ENCODE peak calls at places on chromosomes 5 and 9, in four cellular contexts. One of them, this sample, is unnamed.

GRCh38 chr5:132257131-132258101 is at the start of gene PDLIM4:
- DNase-seq in IMR-90: no peak
- DNase-seq in H1: peak
- DNase-seq in mesendoderm: peak
- DNase-seq in this sample: peak

GRCh38 chr9:4519604-4520003 is 29.3 kb downstream of the SLC1A1 start:
- DNase-seq in H1: no peak
- DNase-seq in IMR-90: no peak
- DNase-seq in mesendoderm: no peak
- DNase-seq in this sample: no peak

GRCh38 chr5:31587546-31587945 is 51.4 kb upstream of the PDZD2 start:
- DNase-seq in IMR-90: no peak
- DNase-seq in mesendoderm: no peak
- DNase-seq in H1: no peak
- DNase-seq in this sample: peak

GRCh38 chr5:36659406-36659805 is 53.0 kb downstream of the SLC1A3 start:
- DNase-seq in IMR-90: no peak
- DNase-seq in H1: no peak
- DNase-seq in mesendoderm: no peak
- DNase-seq in this sample: no peak

GRCh38 chr9:6944093-6944551 is 186.3 kb downstream of the KDM4C start:
- DNase-seq in IMR-90: peak
- DNase-seq in mesendoderm: no peak
- DNase-seq in H1: no peak
- DNase-seq in this sample: no peak

GRCh38 chr9:65410926-65411325 is 125.9 kb upstream of the FOXD4L5 start:
- DNase-seq in IMR-90: no peak
- DNase-seq in H1: no peak
- DNase-seq in mesendoderm: no peak
- DNase-seq in this sample: no peak

GRCh38 chr5:140202078-140202477 is 27.1 kb downstream of the CYSTM1 start:
- DNase-seq in mesendoderm: no peak
- DNase-seq in IMR-90: peak
- DNase-seq in H1: no peak
- DNase-seq in this sample: no peak

GRCh38 chr5:134129411-134130238 is 15.1 kb downstream of the TCF7 start:
- DNase-seq in H1: no peak
- DNase-seq in IMR-90: no peak
- DNase-seq in mesendoderm: no peak
- DNase-seq in this sample: no peak

GRCh38 chr5:33068786-33069185 is 357.7 kb downstream of the NPR3 start:
- DNase-seq in H1: no peak
- DNase-seq in IMR-90: peak
- DNase-seq in mesendoderm: no peak
- DNase-seq in this sample: no peak

GRCh38 chr9:109108318-109108717 is 11.4 kb downstream of the TMEM245 start:
- DNase-seq in IMR-90: peak
- DNase-seq in mesendoderm: no peak
- DNase-seq in H1: no peak
- DNase-seq in this sample: no peak

GRCh38 chr9:137064027-137064879 is 6.1 kb downstream of the SAPCD2 start:
- DNase-seq in H1: peak
- DNase-seq in IMR-90: no peak
- DNase-seq in mesendoderm: no peak
- DNase-seq in this sample: peak

GRCh38 chr9:132239999-132240859 is 78.4 kb downstream of the NTNG2 start:
- DNase-seq in IMR-90: no peak
- DNase-seq in mesendoderm: no peak
- DNase-seq in H1: no peak
- DNase-seq in this sample: peak

GRCh38 chr5:141638771-141639170 is 2.0 kb downstream of the RELL2 start:
- DNase-seq in mesendoderm: no peak
- DNase-seq in IMR-90: no peak
- DNase-seq in H1: no peak
- DNase-seq in this sample: no peak

GRCh38 chr5:14662721-14663120 is 1.8 kb upstream of the OTULIN start:
- DNase-seq in IMR-90: no peak
- DNase-seq in mesendoderm: no peak
- DNase-seq in H1: no peak
- DNase-seq in this sample: no peak

GRCh38 chr5:14665110-14665822 is 748 bp downstream of the OTULIN start:
- DNase-seq in H1: no peak
- DNase-seq in mesendoderm: peak
- DNase-seq in IMR-90: no peak
- DNase-seq in this sample: peak

GRCh38 chr5:14665949-14666741 is 1.6 kb downstream of the OTULIN start:
- DNase-seq in mesendoderm: peak
- DNase-seq in IMR-90: peak
- DNase-seq in H1: no peak
- DNase-seq in this sample: no peak

GRCh38 chr5:14664270-14665109 is at the start of gene OTULIN:
- DNase-seq in H1: peak
- DNase-seq in mesendoderm: peak
- DNase-seq in IMR-90: peak
- DNase-seq in this sample: peak

GRCh38 chr5:14663734-14664269 is 716 bp upstream of the OTULIN start:
- DNase-seq in H1: no peak
- DNase-seq in IMR-90: no peak
- DNase-seq in mesendoderm: peak
- DNase-seq in this sample: no peak
- H3K23ac ChIP-seq in H1: no peak
- H3K23ac ChIP-seq in IMR-90: peak
- H3K23ac ChIP-seq in mesendoderm: peak
- H3K23ac ChIP-seq in this sample: no peak

GRCh38 chr5:151897017-151897552 is 27.6 kb downstream of the GLRA1 start:
- DNase-seq in IMR-90: no peak
- DNase-seq in H1: no peak
- DNase-seq in mesendoderm: no peak
- DNase-seq in this sample: no peak
- H4K5ac ChIP-seq in IMR-90: no peak
- H4K5ac ChIP-seq in H1: no peak
- H4K5ac ChIP-seq in mesendoderm: no peak
- H4K5ac ChIP-seq in this sample: no peak

DNA sequence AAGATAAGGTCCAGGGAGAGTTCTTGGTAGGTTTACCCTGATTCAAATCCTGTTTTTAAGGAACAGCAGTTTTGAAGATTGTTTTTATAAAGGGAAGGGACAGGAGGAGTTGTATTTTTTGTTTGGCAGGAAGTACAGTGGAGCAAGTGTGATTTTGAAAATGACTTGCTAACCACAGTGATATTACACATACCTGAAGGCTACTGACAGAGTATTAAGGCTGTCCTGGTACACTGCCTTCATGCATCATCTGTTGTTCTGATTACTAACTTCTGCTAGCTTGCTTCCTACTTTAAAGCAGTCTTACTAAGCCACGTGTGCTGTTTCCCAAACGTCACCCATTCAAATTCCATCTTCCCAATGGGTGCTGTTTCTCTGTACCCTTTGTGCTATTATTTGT is 559.5 kb upstream of the SGCD start:
- DNase-seq in mesendoderm: no peak
- DNase-seq in H1: no peak
- DNase-seq in IMR-90: no peak
- DNase-seq in this sample: no peak
- H3K27ac ChIP-seq in mesendoderm: no peak
- H3K27ac ChIP-seq in H1: no peak
- H3K27ac ChIP-seq in IMR-90: no peak
- H3K27ac ChIP-seq in this sample: no peak

GRCh38 chr5:1416856-1417469 is 28.3 kb downstream of the SLC6A3 start:
- DNase-seq in H1: no peak
- DNase-seq in mesendoderm: no peak
- DNase-seq in IMR-90: no peak
- DNase-seq in this sample: no peak

GRCh38 chr5:1415059-1415425 is 30.2 kb downstream of the SLC6A3 start:
- DNase-seq in mesendoderm: no peak
- DNase-seq in H1: no peak
- DNase-seq in IMR-90: no peak
- DNase-seq in this sample: no peak

GRCh38 chr5:1417586-1418225 is 27.5 kb downstream of the SLC6A3 start:
- DNase-seq in H1: no peak
- DNase-seq in mesendoderm: no peak
- DNase-seq in IMR-90: no peak
- DNase-seq in this sample: no peak

GRCh38 chr5:1414311-1415058 is 30.8 kb downstream of the SLC6A3 start:
- DNase-seq in H1: no peak
- DNase-seq in mesendoderm: no peak
- DNase-seq in IMR-90: no peak
- DNase-seq in this sample: no peak

GRCh38 chr5:1415626-1416360 is 29.4 kb downstream of the SLC6A3 start:
- DNase-seq in mesendoderm: no peak
- DNase-seq in H1: no peak
- DNase-seq in IMR-90: no peak
- DNase-seq in this sample: no peak
- H3K23ac ChIP-seq in mesendoderm: no peak
- H3K23ac ChIP-seq in H1: no peak
- H3K23ac ChIP-seq in IMR-90: no peak
- H3K23ac ChIP-seq in this sample: no peak

DNA sequence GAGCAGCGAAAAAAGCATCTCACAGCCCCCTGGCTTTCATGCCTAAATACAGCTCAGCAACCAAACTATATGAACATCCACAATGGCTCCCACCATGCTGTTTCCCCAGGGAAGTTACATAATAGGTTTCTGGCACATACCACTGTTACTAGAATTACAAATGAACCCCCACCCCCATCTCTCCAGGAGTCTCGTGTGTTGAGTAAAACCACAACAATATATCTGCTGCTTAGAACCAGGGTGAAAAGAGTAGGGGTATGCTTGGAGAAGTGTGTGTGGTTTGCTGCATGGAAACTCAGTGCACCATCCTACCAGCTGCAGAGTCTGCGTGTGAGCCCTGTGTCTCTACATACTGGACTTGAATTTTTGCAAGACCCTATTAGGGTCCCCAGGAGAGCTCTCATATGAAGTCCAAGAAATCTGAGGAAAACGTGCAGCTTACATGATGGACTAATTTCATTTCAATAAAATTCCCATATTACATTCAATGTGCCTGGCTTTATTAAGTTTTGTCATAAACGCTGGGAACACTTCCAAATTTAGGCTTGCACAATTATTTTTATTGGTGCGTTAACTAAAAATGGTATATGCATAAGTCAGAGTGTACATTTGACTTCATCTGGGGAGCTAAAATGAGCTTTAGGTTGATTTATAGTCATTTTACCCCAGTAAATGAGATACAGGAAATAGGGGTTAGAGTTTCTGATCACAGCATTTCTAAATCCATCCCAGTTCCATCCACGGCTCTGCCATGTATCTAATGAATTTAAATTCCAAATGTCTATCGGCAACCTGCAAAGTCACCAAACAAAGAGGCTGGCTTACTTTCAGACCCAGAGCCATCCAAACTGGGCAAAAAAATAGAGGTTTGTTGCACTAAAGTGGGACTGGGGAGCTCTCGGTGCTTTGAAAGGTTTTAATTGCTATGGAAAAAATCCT is 104.6 kb upstream of the NFIB start:
- DNase-seq in H1: no peak
- DNase-seq in mesendoderm: no peak
- DNase-seq in IMR-90: no peak
- DNase-seq in this sample: no peak
- H4K5ac ChIP-seq in H1: no peak
- H4K5ac ChIP-seq in mesendoderm: no peak
- H4K5ac ChIP-seq in IMR-90: no peak
- H4K5ac ChIP-seq in this sample: no peak

GRCh38 chr9:37944671-37945481 is 40.9 kb upstream of the SLC25A51 start:
- DNase-seq in mesendoderm: peak
- DNase-seq in H1: no peak
- DNase-seq in IMR-90: peak
- DNase-seq in this sample: peak

GRCh38 chr9:37943329-37944265 is 39.7 kb upstream of the SLC25A51 start:
- DNase-seq in H1: no peak
- DNase-seq in IMR-90: peak
- DNase-seq in mesendoderm: peak
- DNase-seq in this sample: no peak

GRCh38 chr9:37944266-37944650 is 40.3 kb upstream of the SLC25A51 start:
- DNase-seq in IMR-90: no peak
- DNase-seq in H1: no peak
- DNase-seq in mesendoderm: no peak
- DNase-seq in this sample: no peak

GRCh38 chr9:37941253-37941652 is 37.3 kb upstream of the SLC25A51 start:
- DNase-seq in mesendoderm: no peak
- DNase-seq in IMR-90: no peak
- DNase-seq in H1: no peak
- DNase-seq in this sample: no peak

DNA sequence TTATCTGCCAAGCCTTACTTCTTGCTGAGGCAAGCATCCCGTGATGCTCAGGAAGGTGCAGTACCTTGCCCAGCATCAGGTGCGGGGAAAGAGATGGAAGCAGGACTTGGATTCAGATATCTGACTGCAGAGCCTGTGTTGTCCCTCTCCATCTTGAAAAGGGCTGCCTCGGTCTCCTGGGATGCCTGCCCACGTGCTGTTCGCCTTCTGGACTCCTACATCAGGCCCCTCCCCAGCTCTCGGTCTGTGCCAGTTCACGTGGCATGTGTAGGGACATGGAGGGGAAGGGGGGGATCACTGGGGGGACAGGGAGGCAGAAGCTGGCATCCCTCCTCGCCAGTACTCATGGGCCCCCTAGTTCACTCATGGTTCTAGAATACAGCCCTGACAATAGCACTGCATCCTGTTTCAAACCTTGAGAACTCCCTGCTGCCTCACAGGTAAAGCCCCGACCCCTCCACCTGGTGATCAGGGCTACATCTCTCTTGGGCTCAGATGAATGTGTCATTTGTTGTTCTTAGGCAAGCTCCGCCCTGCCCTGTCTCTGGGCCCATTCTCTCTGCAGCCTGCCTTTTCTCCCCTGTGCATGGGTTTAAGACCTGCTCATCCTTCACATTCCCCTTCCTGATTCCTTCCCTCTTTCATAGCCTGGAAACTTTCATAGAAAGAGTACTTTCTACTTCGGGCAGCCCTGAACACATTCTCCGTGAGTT is 38.8 kb upstream of the SLC25A51 start:
- DNase-seq in IMR-90: no peak
- DNase-seq in mesendoderm: no peak
- DNase-seq in H1: no peak
- DNase-seq in this sample: no peak
- H3K27ac ChIP-seq in IMR-90: peak
- H3K27ac ChIP-seq in mesendoderm: no peak
- H3K27ac ChIP-seq in H1: no peak
- H3K27ac ChIP-seq in this sample: no peak

DNA sequence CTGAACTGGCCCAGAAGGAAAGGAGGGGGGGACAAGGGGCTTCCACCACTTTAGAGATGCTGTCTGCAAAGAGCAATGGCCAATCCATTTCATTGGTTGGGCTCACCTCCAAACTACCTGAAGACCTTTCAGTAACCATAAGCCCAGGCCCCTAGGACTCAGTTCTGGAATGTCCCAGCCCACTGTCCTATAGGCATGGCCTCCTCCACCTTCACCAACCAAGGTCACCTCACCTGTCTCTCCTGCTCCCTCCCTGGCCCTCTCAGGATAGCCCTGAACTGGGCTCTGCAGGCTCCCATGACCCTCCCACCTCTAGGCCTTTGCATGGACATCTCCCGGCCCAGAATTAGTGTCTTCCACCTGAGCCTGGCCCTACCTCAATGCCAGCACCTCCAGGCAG is 22.4 kb downstream of the S1PR3 start:
- DNase-seq in H1: no peak
- DNase-seq in IMR-90: no peak
- DNase-seq in mesendoderm: no peak
- DNase-seq in this sample: no peak
- H3K23ac ChIP-seq in H1: no peak
- H3K23ac ChIP-seq in IMR-90: no peak
- H3K23ac ChIP-seq in mesendoderm: no peak
- H3K23ac ChIP-seq in this sample: no peak